ENCODE peak calls at places on chromosomes 3 and 15, in five cellular contexts. K is IMR-90, H is fibroblast of pulmonary artery, F is BE2C, W is sigmoid colon. P is an unnamed sample.

GRCh38 chr15:61605343-61605742 is 376.2 kb upstream of the RORA start:
- DNase-seq in W (no peak), H (no peak), K (no peak), F (no peak), P (no peak)

GRCh38 chr15:44092221-44092620 is 102.8 kb downstream of the FRMD5 start:
- DNase-seq in W (no peak), H (peak), K (peak), F (no peak), P (no peak)

GRCh38 chr3:46925585-46925934 is 48.0 kb downstream of the PTH1R start:
- DNase-seq in W (peak), K (no peak), F (no peak), H (no peak), P (no peak)

GRCh38 chr3:60028243-60028642 is 978.4 kb upstream of the CFAP20DC start:
- DNase-seq in K (no peak), F (no peak), H (no peak), W (no peak), P (no peak)

GRCh38 chr15:75904241-75904631 is 558 bp downstream of the FBXO22 start:
- DNase-seq in H (peak), W (no peak), K (peak), F (peak), P (no peak)

GRCh38 chr3:4302747-4303146 is 422 bp upstream of the SETMAR start:
- DNase-seq in H (no peak), W (peak), F (no peak), K (no peak), P (no peak)

GRCh38 chr3:121167374-121168139 is 259.6 kb downstream of the STXBP5L start:
- DNase-seq in W (no peak), H (no peak), K (no peak), F (no peak), P (no peak)

GRCh38 chr3:194148383-194148782 is 12.4 kb downstream of the HES1 start:
- DNase-seq in F (no peak), K (peak), H (peak), W (no peak), P (no peak)

GRCh38 chr15:68368731-68369435 is 63.1 kb downstream of the ITGA11 start:
- DNase-seq in W (peak), H (peak), K (peak), F (no peak), P (no peak)

GRCh38 chr15:51250217-51251011 is 88.0 kb downstream of the CYP19A1 start:
- DNase-seq in K (no peak), F (no peak), H (no peak), W (no peak), P (no peak)

GRCh38 chr3:55686720-55687254 is 199.7 kb upstream of the WNT5A start:
- DNase-seq in W (no peak), H (no peak), K (peak), F (no peak), P (no peak)

GRCh38 chr3:143002083-143002712 is 828 bp downstream of the U2SURP start:
- DNase-seq in K (peak), F (no peak), W (no peak), H (peak), P (no peak)

GRCh38 chr3:122255757-122256439 is 69.2 kb upstream of the CSTA start:
- DNase-seq in H (no peak), F (no peak), W (no peak), K (peak), P (no peak)

GRCh38 chr3:29186131-29186599 is 94.7 kb upstream of the RBMS3 start:
- DNase-seq in W (no peak), H (peak), K (peak), F (no peak), P (peak)

GRCh38 chr3:107660316-107660976 is 137.7 kb downstream of the BBX start:
- DNase-seq in F (peak), W (no peak), H (peak), K (peak), P (peak)

GRCh38 chr15:69537085-69537484 is 84.5 kb downstream of the RPLP1 start:
- DNase-seq in K (no peak), F (no peak), H (no peak), W (no peak), P (no peak)

GRCh38 chr3:127287840-127288239 is at the start of gene PRR20G:
- DNase-seq in H (no peak), F (no peak), K (no peak), W (no peak), P (no peak)

GRCh38 chr3:50169232-50169631 is 14.1 kb downstream of the SEMA3F start:
- DNase-seq in K (no peak), H (no peak), W (no peak), F (no peak), P (no peak)

GRCh38 chr15:56365075-56365711 is at the start of gene TEX9:
- DNase-seq in F (peak), K (peak), W (peak), H (peak), P (peak)

GRCh38 chr3:139677341-139678155 is at the start of gene NMNAT3:
- DNase-seq in F (peak), W (peak), H (peak), K (peak), P (no peak)

GRCh38 chr15:42332331-42332730 is 27.0 kb upstream of the CAPN3 start:
- DNase-seq in W (no peak), H (peak), F (no peak), K (peak), P (no peak)

GRCh38 chr3:181103605-181104004 is 114.1 kb upstream of the DNAJC19 start:
- DNase-seq in K (no peak), H (peak), F (peak), W (no peak), P (no peak)

GRCh38 chr3:186790261-186790981 is 7.0 kb downstream of the EIF4A2 start:
- DNase-seq in H (peak), W (no peak), K (peak), F (peak), P (no peak)

GRCh38 chr3:179091113-179091512 is 19.5 kb upstream of the ZMAT3 start:
- DNase-seq in F (no peak), H (no peak), K (no peak), W (no peak), P (no peak)

GRCh38 chr3:134932035-134932434 is 137.0 kb downstream of the EPHB1 start:
- DNase-seq in H (no peak), F (no peak), K (no peak), W (peak), P (no peak)

GRCh38 chr15:68672781-68673205 is 94.0 kb downstream of the CORO2B start:
- DNase-seq in F (peak), K (peak), H (peak), W (peak), P (no peak)

GRCh38 chr3:69113536-69113935 is 8.9 kb downstream of the LMOD3 start:
- DNase-seq in H (no peak), K (peak), F (peak), W (no peak), P (no peak)

GRCh38 chr15:76433798-76434400 is 97.3 kb downstream of the ISL2 start:
- DNase-seq in W (no peak), F (no peak), K (peak), H (peak), P (peak)

GRCh38 chr15:101310508-101310907 is 15.5 kb upstream of the SNRPA1 start:
- DNase-seq in W (no peak), F (no peak), H (no peak), K (no peak), P (no peak)

GRCh38 chr15:69465253-69465652 is 12.6 kb downstream of the RPLP1 start:
- DNase-seq in W (no peak), K (no peak), H (no peak), F (no peak), P (no peak)

GRCh38 chr15:88012233-88012632 is 244.3 kb downstream of the NTRK3 start:
- DNase-seq in F (no peak), H (no peak), W (no peak), K (no peak), P (no peak)

GRCh38 chr3:13106308-13106970 is 33.2 kb upstream of the IQSEC1 start:
- DNase-seq in F (no peak), K (no peak), W (peak), H (no peak), P (no peak)

DNA sequence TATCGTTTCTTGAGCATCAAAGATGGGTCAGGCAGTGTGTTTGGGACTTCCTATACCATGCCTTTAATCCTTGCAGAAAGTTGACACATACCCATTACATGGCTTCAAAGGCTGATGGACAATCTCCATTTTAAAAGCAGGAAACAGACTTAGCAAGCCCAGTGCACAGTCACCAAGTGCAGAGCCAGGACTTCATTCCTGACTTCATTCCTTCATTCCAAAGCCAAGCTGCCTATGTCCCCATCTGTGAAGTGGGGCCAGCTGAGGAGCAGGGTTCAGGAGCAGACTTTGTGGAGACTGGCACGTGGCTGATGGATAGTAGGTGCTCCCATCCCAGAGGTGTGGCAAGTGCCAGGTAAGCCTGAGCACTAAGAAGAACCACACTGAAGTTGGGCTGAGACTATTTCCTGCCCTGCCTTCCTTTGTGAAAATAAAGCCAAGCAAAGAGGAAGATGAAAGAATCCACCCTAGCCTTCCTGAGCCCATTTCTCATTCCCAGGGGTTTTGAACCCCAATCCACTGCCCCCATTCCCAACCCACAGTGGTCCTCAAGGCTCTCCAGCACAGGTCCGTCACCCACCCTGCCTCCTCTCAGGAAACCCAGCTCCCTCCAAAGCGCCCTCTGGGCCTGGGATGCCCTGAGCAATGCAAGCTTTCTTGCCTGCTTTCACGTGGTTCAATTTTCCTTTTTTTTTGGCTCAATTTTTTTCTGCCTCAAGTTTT is 1.8 kb downstream of the CX3CR1 start:
- DNase-seq in F (no peak), K (no peak), H (no peak), W (no peak), P (no peak)
- TF ChIP-seq CTCF in F (no peak), K (no peak), H (no peak), W (no peak), P (no peak)

GRCh38 chr3:160225181-160226025 is at the start of gene C3orf80:
- DNase-seq in F (peak), H (peak), W (peak), K (peak), P (no peak)
- TF ChIP-seq CTCF in F (no peak), H (no peak), W (peak), K (no peak), P (no peak)

GRCh38 chr3:58332575-58333179 is at the start of gene PXK:
- DNase-seq in F (peak), K (peak), W (peak), H (peak), P (no peak)
- TF ChIP-seq CTCF in F (no peak), K (peak), W (no peak), H (no peak), P (peak)

DNA sequence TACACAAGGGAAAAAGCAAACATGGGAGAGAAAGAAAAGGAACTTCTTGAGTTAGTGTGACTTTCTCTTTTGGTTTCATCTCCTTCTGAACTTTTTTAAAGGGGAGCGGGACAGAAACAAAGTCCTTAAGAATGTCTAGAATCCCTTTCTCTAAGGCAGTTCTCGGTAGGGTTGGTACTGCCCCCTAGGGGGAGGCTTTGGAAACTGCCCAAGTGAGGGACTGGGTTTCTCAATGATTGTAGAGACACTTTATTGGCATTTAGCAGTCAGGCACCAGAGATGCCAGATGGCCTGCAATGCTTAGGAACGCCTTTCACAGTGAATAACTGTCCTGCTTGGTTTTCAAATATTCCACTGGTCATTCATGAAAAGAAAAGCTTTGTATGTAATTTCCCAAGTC is 172.6 kb downstream of the WDR72 start:
- DNase-seq in H (peak), K (no peak), F (peak), W (peak), P (no peak)
- TF ChIP-seq CTCF in H (no peak), K (no peak), F (peak), W (peak), P (no peak)

GRCh38 chr3:16770021-16770420 is 114.7 kb upstream of the PLCL2 start:
- DNase-seq in H (peak), W (no peak), F (no peak), K (no peak), P (no peak)

GRCh38 chr3:16765661-16766060 is 119.1 kb upstream of the PLCL2 start:
- DNase-seq in H (no peak), F (no peak), K (no peak), W (no peak), P (no peak)

GRCh38 chr3:16768956-16769355 is 115.8 kb upstream of the PLCL2 start:
- DNase-seq in H (peak), K (no peak), W (no peak), F (no peak), P (no peak)

GRCh38 chr3:16769525-16769924 is 115.2 kb upstream of the PLCL2 start:
- DNase-seq in H (no peak), K (no peak), W (no peak), F (no peak), P (no peak)

GRCh38 chr3:16767006-16767405 is 117.7 kb upstream of the PLCL2 start:
- DNase-seq in F (no peak), K (no peak), W (no peak), H (peak), P (no peak)
- TF ChIP-seq CTCF in F (no peak), K (no peak), W (no peak), H (peak), P (no peak)

GRCh38 chr3:9934235-9934621 is 594 bp downstream of the CRELD1 start:
- DNase-seq in F (no peak), K (no peak), H (no peak), W (no peak), P (no peak)
- TF ChIP-seq CTCF in F (no peak), K (no peak), H (peak), W (peak), P (peak)

P was measured in AG04449.